ENCODE peak calls at places on chromosome 19, in seven cellular contexts. R is heart left ventricle; V is stimulated activated CD4-positive, alpha-beta T cell treated with anti-CD3 and anti-CD28 coated beads, TNF-alpha, amount 100 ng/mL, for 48 hours; C is iris pigment epithelial cell; H is RWPE1; S is activated B cell treated with CpG ODN at 0.5 μM for 24 hours; A is mammary epithelial cell. F is an unnamed sample.

GRCh38 chr19:34356875-34357274 is 8.1 kb upstream of the GPI start:
- DNase-seq in R (no peak), V (no peak), C (no peak), H (no peak), S (no peak), A (no peak), F (no peak)

GRCh38 chr19:45357445-45357783 is 13.0 kb downstream of the ERCC2 start:
- DNase-seq in R (no peak), V (no peak), C (no peak), H (no peak), S (no peak), A (no peak), F (no peak)

GRCh38 chr19:18896421-18896841 is 473 bp upstream of the CERS1 start:
- DNase-seq in R (no peak), V (no peak), C (no peak), H (peak; percentile 54), S (no peak), A (peak; percentile 17), F (no peak)

GRCh38 chr19:18593367-18594095 is 4.9 kb downstream of the REX1BD start:
- DNase-seq in R (no peak), V (no peak), C (no peak), H (no peak), S (no peak), A (no peak), F (no peak)

GRCh38 chr19:5342573-5343201 is 2.1 kb upstream of the PTPRS start:
- DNase-seq in R (no peak), V (no peak), C (no peak), H (no peak), S (no peak), A (no peak), F (no peak)

GRCh38 chr19:48329167-48329891 is 4.0 kb downstream of the EMP3 start:
- DNase-seq in R (no peak), V (peak; percentile 41), C (peak; percentile 66), H (peak; percentile 51), S (no peak), A (peak; percentile 78), F (no peak)

GRCh38 chr19:55674459-55674840 is 576 bp upstream of the EPN1 start:
- DNase-seq in R (no peak), V (no peak), C (no peak), H (no peak), S (no peak), A (no peak), F (no peak)

GRCh38 chr19:44662686-44663085 is 8.6 kb upstream of the CEACAM19 start:
- DNase-seq in R (no peak), V (no peak), C (no peak), H (no peak), S (no peak), A (no peak), F (no peak)

GRCh38 chr19:39136225-39136940 is 10.8 kb downstream of the PAK4 start:
- DNase-seq in R (no peak), V (no peak), C (no peak), H (no peak), S (no peak), A (no peak), F (no peak)

GRCh38 chr19:14006766-14007562 is 844 bp upstream of the RFX1 start:
- DNase-seq in R (peak; percentile 86), V (peak; percentile 77), C (peak; percentile 32), H (peak; percentile 79), S (peak; percentile 85), A (no peak), F (peak; percentile 16)

GRCh38 chr19:44585371-44586141 is 27.8 kb upstream of the IGSF23 start:
- DNase-seq in R (no peak), V (no peak), C (peak; percentile 46), H (peak; percentile 13), S (no peak), A (peak; percentile 54), F (peak; percentile 39)

GRCh38 chr19:7982651-7983099 is 22.8 kb downstream of the ELAVL1 start:
- DNase-seq in R (no peak), V (no peak), C (no peak), H (no peak), S (no peak), A (no peak), F (no peak)

F was measured in brain microvascular endothelial cell.